ENCODE peak calls at places on chromosomes 6 and 20, in seven cellular contexts. R is GM23338; L is fibroblast of lung; Q is OCI-LY7; X is mammary epithelial cell; A is fibroblast of mammary gland; K is CD8-positive, alpha-beta T cell. M is an unnamed sample.

GRCh38 chr6:17869753-17870050 is 117.7 kb downstream of the KIF13A start:
- DNase-seq in R (no peak), L (no peak), Q (no peak), X (no peak), A (no peak), K (no peak), M (no peak)

GRCh38 chr20:18971574-18971973 is 158.0 kb downstream of the SCP2D1 start:
- DNase-seq in R (no peak), L (no peak), Q (no peak), X (peak), A (no peak), K (no peak), M (no peak)

GRCh38 chr6:37303891-37304503 is 46.1 kb upstream of the TMEM217 start:
- DNase-seq in R (peak), L (peak), Q (peak), X (peak), A (peak), K (no peak), M (peak)

GRCh38 chr6:39221746-39222641 is 7.3 kb downstream of the KCNK5 start:
- DNase-seq in R (no peak), L (no peak), Q (no peak), X (no peak), A (no peak), K (no peak), M (no peak)

GRCh38 chr6:26022166-26022510 is 59.5 kb downstream of the TRIM38 start:
- DNase-seq in R (peak), L (peak), Q (peak), X (peak), A (peak), K (no peak), M (peak)

GRCh38 chr20:21100590-21101452 is 5.3 kb downstream of the LINC00237 start:
- DNase-seq in R (peak), L (peak), Q (peak), X (no peak), A (no peak), K (no peak), M (peak)

GRCh38 chr20:4555188-4555893 is 166.4 kb upstream of the PRND start:
- DNase-seq in R (no peak), L (peak), Q (no peak), X (peak), A (peak), K (no peak), M (no peak)

GRCh38 chr6:113595921-113596376 is 261.2 kb upstream of the MARCKS start:
- DNase-seq in R (no peak), L (peak), Q (no peak), X (no peak), A (peak), K (no peak), M (no peak)

GRCh38 chr6:137043710-137044365 is 927 bp downstream of the IL20RA start:
- DNase-seq in R (peak), L (peak), Q (no peak), X (peak), A (peak), K (no peak), M (peak)

GRCh38 chr20:3710703-3711417 is 1.5 kb downstream of the SIGLEC1 start:
- DNase-seq in R (peak), L (peak), Q (peak), X (peak), A (peak), K (peak), M (peak)

GRCh38 chr6:134609862-134610261 is 291.9 kb upstream of the SGK1 start:
- DNase-seq in R (no peak), L (no peak), Q (no peak), X (no peak), A (no peak), K (no peak), M (no peak)

GRCh38 chr6:106199998-106200397 is 113.9 kb downstream of the PRDM1 start:
- DNase-seq in R (no peak), L (peak), Q (no peak), X (peak), A (peak), K (no peak), M (no peak)

GRCh38 chr6:141153563-141153962 is 979.2 kb upstream of the GJE1 start:
- DNase-seq in R (peak), L (no peak), Q (peak), X (no peak), A (no peak), K (no peak), M (no peak)

GRCh38 chr6:158879180-158879579 is 60.0 kb upstream of the EZR start:
- DNase-seq in R (peak), L (no peak), Q (no peak), X (peak), A (peak), K (no peak), M (no peak)

GRCh38 chr6:152420696-152421095 is 216.5 kb downstream of the SYNE1 start:
- DNase-seq in R (no peak), L (no peak), Q (no peak), X (no peak), A (no peak), K (no peak), M (no peak)

GRCh38 chr6:5967594-5967993 is 39.1 kb downstream of the NRN1 start:
- DNase-seq in R (no peak), L (no peak), Q (no peak), X (peak), A (peak), K (no peak), M (no peak)

GRCh38 chr20:24782801-24783630 is 166.1 kb upstream of the CST7 start:
- DNase-seq in R (peak), L (no peak), Q (no peak), X (no peak), A (no peak), K (no peak), M (no peak)
- TF ChIP-seq CTCF in R (no peak), L (no peak), Q (no peak), X (no peak), A (no peak), K (no peak), M (no peak)

GRCh38 chr6:151276112-151276745 is 36.5 kb downstream of the AKAP12 start:
- DNase-seq in R (no peak), L (peak), Q (no peak), X (peak), A (peak), K (no peak), M (no peak)
- TF ChIP-seq CTCF in R (no peak), L (no peak), Q (no peak), X (no peak), A (peak), K (no peak), M (no peak)

GRCh38 chr6:104936766-104937535 is 20.0 kb upstream of the LIN28B start:
- DNase-seq in R (no peak), L (no peak), Q (no peak), X (no peak), A (no peak), K (no peak), M (no peak)

GRCh38 chr6:104941694-104942177 is 15.2 kb upstream of the LIN28B start:
- DNase-seq in R (peak), L (no peak), Q (no peak), X (no peak), A (no peak), K (no peak), M (no peak)

GRCh38 chr6:104943781-104944180 is 13.1 kb upstream of the LIN28B start:
- DNase-seq in R (no peak), L (peak), Q (no peak), X (peak), A (peak), K (no peak), M (no peak)

GRCh38 chr6:104940238-104940880 is 16.5 kb upstream of the LIN28B start:
- DNase-seq in R (peak), L (no peak), Q (no peak), X (no peak), A (no peak), K (no peak), M (no peak)

GRCh38 chr6:104940881-104941693 is 15.8 kb upstream of the LIN28B start:
- DNase-seq in R (peak), L (peak), Q (no peak), X (peak), A (peak), K (no peak), M (peak)
- TF ChIP-seq CTCF in R (peak), L (peak), Q (no peak), X (no peak), A (peak), K (no peak), M (peak)

GRCh38 chr6:110618591-110619267 is 142.3 kb upstream of the SLC22A16 start:
- DNase-seq in R (peak), L (peak), Q (peak), X (no peak), A (peak), K (no peak), M (peak)
- TF ChIP-seq CTCF in R (peak), L (peak), Q (peak), X (no peak), A (peak), K (no peak), M (no peak)

GRCh38 chr6:112269165-112269564 is 14.8 kb upstream of the LAMA4 start:
- DNase-seq in R (peak), L (no peak), Q (no peak), X (no peak), A (peak), K (no peak), M (no peak)
- TF ChIP-seq CTCF in R (peak), L (peak), Q (no peak), X (peak), A (peak), K (no peak), M (no peak)

GRCh38 chr6:32825966-32826365 is 9.2 kb upstream of the HLA-DOB start:
- DNase-seq in R (peak), L (peak), Q (no peak), X (peak), A (peak), K (no peak), M (no peak)
- TF ChIP-seq CTCF in R (peak), L (no peak), Q (peak), X (peak), A (peak), K (no peak), M (no peak)

GRCh38 chr20:43921227-43921780 is 6.7 kb downstream of the TOX2 start:
- DNase-seq in R (no peak), L (no peak), Q (no peak), X (no peak), A (no peak), K (no peak), M (no peak)
- TF ChIP-seq CTCF in R (no peak), L (no peak), Q (no peak), X (no peak), A (no peak), K (no peak), M (no peak)

GRCh38 chr6:35272005-35272404 is 12.5 kb downstream of the ZNF76 start:
- DNase-seq in R (no peak), L (no peak), Q (no peak), X (no peak), A (no peak), K (no peak), M (no peak)
- TF ChIP-seq CTCF in R (no peak), L (no peak), Q (no peak), X (no peak), A (no peak), K (no peak), M (no peak)

GRCh38 chr20:31602779-31603441 is 2.2 kb upstream of the ID1 start:
- DNase-seq in R (no peak), L (peak), Q (peak), X (peak), A (peak), K (no peak), M (peak)
- TF ChIP-seq CTCF in R (no peak), L (no peak), Q (no peak), X (no peak), A (no peak), K (no peak), M (no peak)

GRCh38 chr20:40811004-40811403 is 122.0 kb upstream of the MAFB start:
- DNase-seq in R (no peak), L (no peak), Q (no peak), X (no peak), A (no peak), K (no peak), M (no peak)

GRCh38 chr20:40810336-40810735 is 121.3 kb upstream of the MAFB start:
- DNase-seq in R (no peak), L (no peak), Q (no peak), X (no peak), A (no peak), K (no peak), M (no peak)

GRCh38 chr20:40812415-40813212 is 123.6 kb upstream of the MAFB start:
- DNase-seq in R (no peak), L (no peak), Q (no peak), X (no peak), A (no peak), K (no peak), M (no peak)

GRCh38 chr20:40813213-40813510 is 124.1 kb upstream of the MAFB start:
- DNase-seq in R (no peak), L (no peak), Q (no peak), X (no peak), A (no peak), K (no peak), M (no peak)

GRCh38 chr20:40811660-40812414 is 122.8 kb upstream of the MAFB start:
- DNase-seq in R (peak), L (no peak), Q (no peak), X (no peak), A (no peak), K (no peak), M (no peak)
- TF ChIP-seq CTCF in R (peak), L (no peak), Q (peak), X (peak), A (no peak), K (no peak), M (no peak)

M was measured in GM13976.